ENCODE peak calls at places on chromosomes 12 and 14, in ten cellular contexts. One of them, this sample, is unnamed.

GRCh38 chr12:130956456-130957303 is 3.0 kb downstream of the ADGRD1 start:
- DNase-seq in MCF 10A: no peak
- DNase-seq in iPS-NIHi11: no peak
- DNase-seq in KBM-7: no peak
- DNase-seq in stimulated activated CD4-positive, alpha-beta T cell treated with anti-CD3 and anti-CD28 coated beads, TNF-alpha, amount 100 ng/mL, for 24 hours: no peak
- DNase-seq in dorsolateral prefrontal cortex: no peak
- DNase-seq in NCI-H82: no peak
- DNase-seq in CD4-positive, CD25-positive, alpha-beta regulatory T cell: no peak
- DNase-seq in AG08395: no peak
- DNase-seq in NCI-H1436: no peak
- DNase-seq in this sample: no peak

GRCh38 chr12:95506707-95507523 is 33.0 kb downstream of the METAP2 start:
- DNase-seq in MCF 10A: no peak
- DNase-seq in iPS-NIHi11: no peak
- DNase-seq in KBM-7: no peak
- DNase-seq in stimulated activated CD4-positive, alpha-beta T cell treated with anti-CD3 and anti-CD28 coated beads, TNF-alpha, amount 100 ng/mL, for 24 hours: no peak
- DNase-seq in dorsolateral prefrontal cortex: no peak
- DNase-seq in NCI-H82: no peak
- DNase-seq in CD4-positive, CD25-positive, alpha-beta regulatory T cell: no peak
- DNase-seq in AG08395: no peak
- DNase-seq in NCI-H1436: no peak
- DNase-seq in this sample: no peak

GRCh38 chr14:103188691-103189480 is 65.6 kb downstream of the TNFAIP2 start:
- DNase-seq in MCF 10A: no peak
- DNase-seq in iPS-NIHi11: peak; percentile 67
- DNase-seq in KBM-7: peak; percentile 30
- DNase-seq in stimulated activated CD4-positive, alpha-beta T cell treated with anti-CD3 and anti-CD28 coated beads, TNF-alpha, amount 100 ng/mL, for 24 hours: no peak
- DNase-seq in dorsolateral prefrontal cortex: no peak
- DNase-seq in NCI-H82: no peak
- DNase-seq in CD4-positive, CD25-positive, alpha-beta regulatory T cell: no peak
- DNase-seq in AG08395: peak; percentile 55
- DNase-seq in NCI-H1436: no peak
- DNase-seq in this sample: no peak

GRCh38 chr12:63929426-63929825 is 84.9 kb downstream of the SRGAP1 start:
- DNase-seq in MCF 10A: no peak
- DNase-seq in iPS-NIHi11: no peak
- DNase-seq in KBM-7: no peak
- DNase-seq in stimulated activated CD4-positive, alpha-beta T cell treated with anti-CD3 and anti-CD28 coated beads, TNF-alpha, amount 100 ng/mL, for 24 hours: no peak
- DNase-seq in dorsolateral prefrontal cortex: no peak
- DNase-seq in NCI-H82: no peak
- DNase-seq in CD4-positive, CD25-positive, alpha-beta regulatory T cell: no peak
- DNase-seq in AG08395: no peak
- DNase-seq in NCI-H1436: no peak
- DNase-seq in this sample: no peak

GRCh38 chr12:57012600-57013465 is 3.5 kb downstream of the TAC3 start:
- DNase-seq in MCF 10A: no peak
- DNase-seq in iPS-NIHi11: no peak
- DNase-seq in KBM-7: no peak
- DNase-seq in stimulated activated CD4-positive, alpha-beta T cell treated with anti-CD3 and anti-CD28 coated beads, TNF-alpha, amount 100 ng/mL, for 24 hours: no peak
- DNase-seq in dorsolateral prefrontal cortex: no peak
- DNase-seq in NCI-H82: peak; percentile 27
- DNase-seq in CD4-positive, CD25-positive, alpha-beta regulatory T cell: no peak
- DNase-seq in AG08395: no peak
- DNase-seq in NCI-H1436: no peak
- DNase-seq in this sample: no peak

GRCh38 chr14:85811340-85811739 is 281.4 kb downstream of the FLRT2 start:
- DNase-seq in MCF 10A: peak; percentile 22
- DNase-seq in iPS-NIHi11: no peak
- DNase-seq in KBM-7: no peak
- DNase-seq in stimulated activated CD4-positive, alpha-beta T cell treated with anti-CD3 and anti-CD28 coated beads, TNF-alpha, amount 100 ng/mL, for 24 hours: no peak
- DNase-seq in dorsolateral prefrontal cortex: no peak
- DNase-seq in NCI-H82: no peak
- DNase-seq in CD4-positive, CD25-positive, alpha-beta regulatory T cell: no peak
- DNase-seq in AG08395: no peak
- DNase-seq in NCI-H1436: no peak
- DNase-seq in this sample: no peak

GRCh38 chr12:1171657-1172056 is 180.6 kb downstream of the ERC1 start:
- DNase-seq in MCF 10A: peak; percentile 62
- DNase-seq in iPS-NIHi11: no peak
- DNase-seq in KBM-7: peak; percentile 54
- DNase-seq in stimulated activated CD4-positive, alpha-beta T cell treated with anti-CD3 and anti-CD28 coated beads, TNF-alpha, amount 100 ng/mL, for 24 hours: no peak
- DNase-seq in dorsolateral prefrontal cortex: peak; percentile 23
- DNase-seq in NCI-H82: peak; percentile 84
- DNase-seq in CD4-positive, CD25-positive, alpha-beta regulatory T cell: no peak
- DNase-seq in AG08395: no peak
- DNase-seq in NCI-H1436: peak; percentile 52
- DNase-seq in this sample: peak; percentile 94

GRCh38 chr14:64804754-64805260 is 74.9 kb downstream of the SPTB start:
- DNase-seq in MCF 10A: no peak
- DNase-seq in iPS-NIHi11: no peak
- DNase-seq in KBM-7: no peak
- DNase-seq in stimulated activated CD4-positive, alpha-beta T cell treated with anti-CD3 and anti-CD28 coated beads, TNF-alpha, amount 100 ng/mL, for 24 hours: no peak
- DNase-seq in dorsolateral prefrontal cortex: no peak
- DNase-seq in NCI-H82: no peak
- DNase-seq in CD4-positive, CD25-positive, alpha-beta regulatory T cell: no peak
- DNase-seq in AG08395: no peak
- DNase-seq in NCI-H1436: no peak
- DNase-seq in this sample: no peak

GRCh38 chr12:132388379-132389015 is 59.1 kb upstream of the GALNT9 start:
- DNase-seq in MCF 10A: no peak
- DNase-seq in iPS-NIHi11: no peak
- DNase-seq in KBM-7: no peak
- DNase-seq in stimulated activated CD4-positive, alpha-beta T cell treated with anti-CD3 and anti-CD28 coated beads, TNF-alpha, amount 100 ng/mL, for 24 hours: no peak
- DNase-seq in dorsolateral prefrontal cortex: no peak
- DNase-seq in NCI-H82: no peak
- DNase-seq in CD4-positive, CD25-positive, alpha-beta regulatory T cell: no peak
- DNase-seq in AG08395: no peak
- DNase-seq in NCI-H1436: no peak
- DNase-seq in this sample: no peak

GRCh38 chr12:124565656-124566180 is 1.7 kb downstream of the NCOR2 start:
- DNase-seq in MCF 10A: no peak
- DNase-seq in iPS-NIHi11: no peak
- DNase-seq in KBM-7: no peak
- DNase-seq in stimulated activated CD4-positive, alpha-beta T cell treated with anti-CD3 and anti-CD28 coated beads, TNF-alpha, amount 100 ng/mL, for 24 hours: no peak
- DNase-seq in dorsolateral prefrontal cortex: no peak
- DNase-seq in NCI-H82: no peak
- DNase-seq in CD4-positive, CD25-positive, alpha-beta regulatory T cell: no peak
- DNase-seq in AG08395: no peak
- DNase-seq in NCI-H1436: no peak
- DNase-seq in this sample: no peak

GRCh38 chr12:65839027-65839426 is 14.7 kb downstream of the HMGA2 start:
- DNase-seq in MCF 10A: no peak
- DNase-seq in iPS-NIHi11: no peak
- DNase-seq in KBM-7: no peak
- DNase-seq in stimulated activated CD4-positive, alpha-beta T cell treated with anti-CD3 and anti-CD28 coated beads, TNF-alpha, amount 100 ng/mL, for 24 hours: no peak
- DNase-seq in dorsolateral prefrontal cortex: no peak
- DNase-seq in NCI-H82: no peak
- DNase-seq in CD4-positive, CD25-positive, alpha-beta regulatory T cell: no peak
- DNase-seq in AG08395: no peak
- DNase-seq in NCI-H1436: no peak
- DNase-seq in this sample: no peak

GRCh38 chr12:89833337-89834252 is 125.0 kb upstream of the ATP2B1 start:
- DNase-seq in MCF 10A: peak; percentile 15
- DNase-seq in iPS-NIHi11: no peak
- DNase-seq in KBM-7: no peak
- DNase-seq in stimulated activated CD4-positive, alpha-beta T cell treated with anti-CD3 and anti-CD28 coated beads, TNF-alpha, amount 100 ng/mL, for 24 hours: no peak
- DNase-seq in dorsolateral prefrontal cortex: no peak
- DNase-seq in NCI-H82: no peak
- DNase-seq in CD4-positive, CD25-positive, alpha-beta regulatory T cell: no peak
- DNase-seq in AG08395: peak; percentile 66
- DNase-seq in NCI-H1436: no peak
- DNase-seq in this sample: no peak

GRCh38 chr12:123393747-123394146 is 9.8 kb downstream of the KMT5A start:
- DNase-seq in MCF 10A: no peak
- DNase-seq in iPS-NIHi11: no peak
- DNase-seq in KBM-7: no peak
- DNase-seq in stimulated activated CD4-positive, alpha-beta T cell treated with anti-CD3 and anti-CD28 coated beads, TNF-alpha, amount 100 ng/mL, for 24 hours: no peak
- DNase-seq in dorsolateral prefrontal cortex: no peak
- DNase-seq in NCI-H82: no peak
- DNase-seq in CD4-positive, CD25-positive, alpha-beta regulatory T cell: no peak
- DNase-seq in AG08395: no peak
- DNase-seq in NCI-H1436: no peak
- DNase-seq in this sample: no peak

GRCh38 chr12:1920971-1921370 is 2.5 kb upstream of the CACNA2D4 start:
- DNase-seq in MCF 10A: no peak
- DNase-seq in iPS-NIHi11: peak; percentile 18
- DNase-seq in KBM-7: peak; percentile 89
- DNase-seq in stimulated activated CD4-positive, alpha-beta T cell treated with anti-CD3 and anti-CD28 coated beads, TNF-alpha, amount 100 ng/mL, for 24 hours: no peak
- DNase-seq in dorsolateral prefrontal cortex: no peak
- DNase-seq in NCI-H82: no peak
- DNase-seq in CD4-positive, CD25-positive, alpha-beta regulatory T cell: no peak
- DNase-seq in AG08395: no peak
- DNase-seq in NCI-H1436: no peak
- DNase-seq in this sample: no peak

GRCh38 chr14:85468815-85469214 is 61.1 kb upstream of the FLRT2 start:
- DNase-seq in MCF 10A: no peak
- DNase-seq in iPS-NIHi11: no peak
- DNase-seq in KBM-7: no peak
- DNase-seq in stimulated activated CD4-positive, alpha-beta T cell treated with anti-CD3 and anti-CD28 coated beads, TNF-alpha, amount 100 ng/mL, for 24 hours: no peak
- DNase-seq in dorsolateral prefrontal cortex: no peak
- DNase-seq in NCI-H82: no peak
- DNase-seq in CD4-positive, CD25-positive, alpha-beta regulatory T cell: no peak
- DNase-seq in AG08395: no peak
- DNase-seq in NCI-H1436: no peak
- DNase-seq in this sample: peak; percentile 27

GRCh38 chr14:57712698-57713097 is 153.2 kb downstream of the SLC35F4 start:
- DNase-seq in MCF 10A: no peak
- DNase-seq in iPS-NIHi11: no peak
- DNase-seq in KBM-7: no peak
- DNase-seq in stimulated activated CD4-positive, alpha-beta T cell treated with anti-CD3 and anti-CD28 coated beads, TNF-alpha, amount 100 ng/mL, for 24 hours: no peak
- DNase-seq in dorsolateral prefrontal cortex: no peak
- DNase-seq in NCI-H82: no peak
- DNase-seq in CD4-positive, CD25-positive, alpha-beta regulatory T cell: no peak
- DNase-seq in AG08395: no peak
- DNase-seq in NCI-H1436: no peak
- DNase-seq in this sample: no peak

GRCh38 chr14:42665083-42665482 is 1058.4 kb downstream of the LRFN5 start:
- DNase-seq in MCF 10A: peak; percentile 24
- DNase-seq in iPS-NIHi11: no peak
- DNase-seq in KBM-7: no peak
- DNase-seq in stimulated activated CD4-positive, alpha-beta T cell treated with anti-CD3 and anti-CD28 coated beads, TNF-alpha, amount 100 ng/mL, for 24 hours: no peak
- DNase-seq in dorsolateral prefrontal cortex: no peak
- DNase-seq in NCI-H82: peak; percentile 70
- DNase-seq in CD4-positive, CD25-positive, alpha-beta regulatory T cell: no peak
- DNase-seq in AG08395: no peak
- DNase-seq in NCI-H1436: no peak
- DNase-seq in this sample: peak; percentile 80

GRCh38 chr14:54535126-54535525 is 25.4 kb downstream of the CGRRF1 start:
- DNase-seq in MCF 10A: no peak
- DNase-seq in iPS-NIHi11: no peak
- DNase-seq in KBM-7: no peak
- DNase-seq in stimulated activated CD4-positive, alpha-beta T cell treated with anti-CD3 and anti-CD28 coated beads, TNF-alpha, amount 100 ng/mL, for 24 hours: no peak
- DNase-seq in dorsolateral prefrontal cortex: no peak
- DNase-seq in NCI-H82: no peak
- DNase-seq in CD4-positive, CD25-positive, alpha-beta regulatory T cell: no peak
- DNase-seq in AG08395: no peak
- DNase-seq in NCI-H1436: no peak
- DNase-seq in this sample: no peak

GRCh38 chr12:57611116-57611809 is at the start of gene ARHGEF25:
- DNase-seq in MCF 10A: no peak
- DNase-seq in iPS-NIHi11: peak; percentile 94
- DNase-seq in KBM-7: peak; percentile 57
- DNase-seq in stimulated activated CD4-positive, alpha-beta T cell treated with anti-CD3 and anti-CD28 coated beads, TNF-alpha, amount 100 ng/mL, for 24 hours: no peak
- DNase-seq in dorsolateral prefrontal cortex: peak; percentile 81
- DNase-seq in NCI-H82: peak; percentile 96
- DNase-seq in CD4-positive, CD25-positive, alpha-beta regulatory T cell: peak; percentile 37
- DNase-seq in AG08395: peak; percentile 88
- DNase-seq in NCI-H1436: peak; percentile 56
- DNase-seq in this sample: peak; percentile 76

GRCh38 chr12:113934060-113934829 is 31.9 kb downstream of the RBM19 start:
- DNase-seq in MCF 10A: no peak
- DNase-seq in iPS-NIHi11: no peak
- DNase-seq in KBM-7: no peak
- DNase-seq in stimulated activated CD4-positive, alpha-beta T cell treated with anti-CD3 and anti-CD28 coated beads, TNF-alpha, amount 100 ng/mL, for 24 hours: no peak
- DNase-seq in dorsolateral prefrontal cortex: no peak
- DNase-seq in NCI-H82: no peak
- DNase-seq in CD4-positive, CD25-positive, alpha-beta regulatory T cell: no peak
- DNase-seq in AG08395: no peak
- DNase-seq in NCI-H1436: no peak
- DNase-seq in this sample: no peak

GRCh38 chr12:4819654-4820053 is 90.1 kb upstream of the KCNA1 start:
- DNase-seq in MCF 10A: no peak
- DNase-seq in iPS-NIHi11: no peak
- DNase-seq in KBM-7: no peak
- DNase-seq in stimulated activated CD4-positive, alpha-beta T cell treated with anti-CD3 and anti-CD28 coated beads, TNF-alpha, amount 100 ng/mL, for 24 hours: no peak
- DNase-seq in dorsolateral prefrontal cortex: no peak
- DNase-seq in NCI-H82: no peak
- DNase-seq in CD4-positive, CD25-positive, alpha-beta regulatory T cell: no peak
- DNase-seq in AG08395: no peak
- DNase-seq in NCI-H1436: no peak
- DNase-seq in this sample: no peak

GRCh38 chr14:103118019-103118662 is 5.1 kb upstream of the TNFAIP2 start:
- DNase-seq in MCF 10A: no peak
- DNase-seq in iPS-NIHi11: no peak
- DNase-seq in KBM-7: peak; percentile 37
- DNase-seq in stimulated activated CD4-positive, alpha-beta T cell treated with anti-CD3 and anti-CD28 coated beads, TNF-alpha, amount 100 ng/mL, for 24 hours: no peak
- DNase-seq in dorsolateral prefrontal cortex: no peak
- DNase-seq in NCI-H82: no peak
- DNase-seq in CD4-positive, CD25-positive, alpha-beta regulatory T cell: no peak
- DNase-seq in AG08395: no peak
- DNase-seq in NCI-H1436: peak; percentile 17
- DNase-seq in this sample: no peak

GRCh38 chr14:61866932-61867920 is 105.0 kb downstream of the SNAPC1 start:
- DNase-seq in MCF 10A: peak; percentile 7
- DNase-seq in iPS-NIHi11: no peak
- DNase-seq in KBM-7: peak; percentile 45
- DNase-seq in stimulated activated CD4-positive, alpha-beta T cell treated with anti-CD3 and anti-CD28 coated beads, TNF-alpha, amount 100 ng/mL, for 24 hours: no peak
- DNase-seq in dorsolateral prefrontal cortex: no peak
- DNase-seq in NCI-H82: no peak
- DNase-seq in CD4-positive, CD25-positive, alpha-beta regulatory T cell: no peak
- DNase-seq in AG08395: no peak
- DNase-seq in NCI-H1436: no peak
- DNase-seq in this sample: no peak

GRCh38 chr12:50621435-50622304 is 116.9 kb downstream of the DIP2B start:
- DNase-seq in MCF 10A: no peak
- DNase-seq in iPS-NIHi11: no peak
- DNase-seq in KBM-7: no peak
- DNase-seq in stimulated activated CD4-positive, alpha-beta T cell treated with anti-CD3 and anti-CD28 coated beads, TNF-alpha, amount 100 ng/mL, for 24 hours: no peak
- DNase-seq in dorsolateral prefrontal cortex: no peak
- DNase-seq in NCI-H82: no peak
- DNase-seq in CD4-positive, CD25-positive, alpha-beta regulatory T cell: no peak
- DNase-seq in AG08395: no peak
- DNase-seq in NCI-H1436: no peak
- DNase-seq in this sample: no peak

GRCh38 chr12:28014196-28014595 is 41.7 kb upstream of the PTHLH start:
- DNase-seq in MCF 10A: no peak
- DNase-seq in iPS-NIHi11: no peak
- DNase-seq in KBM-7: no peak
- DNase-seq in stimulated activated CD4-positive, alpha-beta T cell treated with anti-CD3 and anti-CD28 coated beads, TNF-alpha, amount 100 ng/mL, for 24 hours: no peak
- DNase-seq in dorsolateral prefrontal cortex: no peak
- DNase-seq in NCI-H82: no peak
- DNase-seq in CD4-positive, CD25-positive, alpha-beta regulatory T cell: no peak
- DNase-seq in AG08395: no peak
- DNase-seq in NCI-H1436: no peak
- DNase-seq in this sample: no peak

GRCh38 chr12:92370828-92371227 is 225.2 kb upstream of the BTG1 start:
- DNase-seq in MCF 10A: no peak
- DNase-seq in iPS-NIHi11: no peak
- DNase-seq in KBM-7: no peak
- DNase-seq in stimulated activated CD4-positive, alpha-beta T cell treated with anti-CD3 and anti-CD28 coated beads, TNF-alpha, amount 100 ng/mL, for 24 hours: no peak
- DNase-seq in dorsolateral prefrontal cortex: no peak
- DNase-seq in NCI-H82: no peak
- DNase-seq in CD4-positive, CD25-positive, alpha-beta regulatory T cell: no peak
- DNase-seq in AG08395: no peak
- DNase-seq in NCI-H1436: no peak
- DNase-seq in this sample: no peak

GRCh38 chr12:98403385-98403784 is 112.0 kb upstream of the TMPO start:
- DNase-seq in MCF 10A: no peak
- DNase-seq in iPS-NIHi11: no peak
- DNase-seq in KBM-7: no peak
- DNase-seq in stimulated activated CD4-positive, alpha-beta T cell treated with anti-CD3 and anti-CD28 coated beads, TNF-alpha, amount 100 ng/mL, for 24 hours: no peak
- DNase-seq in dorsolateral prefrontal cortex: no peak
- DNase-seq in NCI-H82: no peak
- DNase-seq in CD4-positive, CD25-positive, alpha-beta regulatory T cell: no peak
- DNase-seq in AG08395: no peak
- DNase-seq in NCI-H1436: no peak
- DNase-seq in this sample: no peak

GRCh38 chr12:105899589-105899988 is 239.2 kb downstream of the NUAK1 start:
- DNase-seq in MCF 10A: no peak
- DNase-seq in iPS-NIHi11: no peak
- DNase-seq in KBM-7: no peak
- DNase-seq in stimulated activated CD4-positive, alpha-beta T cell treated with anti-CD3 and anti-CD28 coated beads, TNF-alpha, amount 100 ng/mL, for 24 hours: no peak
- DNase-seq in dorsolateral prefrontal cortex: no peak
- DNase-seq in NCI-H82: no peak
- DNase-seq in CD4-positive, CD25-positive, alpha-beta regulatory T cell: no peak
- DNase-seq in AG08395: no peak
- DNase-seq in NCI-H1436: no peak
- DNase-seq in this sample: no peak

This sample was measured in NCI-H2171 treated with DMSO at 0.1 percent for 48 hours.